ENCODE peak calls at places on chromosomes 13 and 19, in seven cellular contexts. L is IMR-90, V is heart left ventricle, G is fibroblast of lung, J is brain microvascular endothelial cell, Y is endodermal cell, T is suprapubic skin. B is an unnamed sample.

GRCh38 chr19:467554-467953 is 6.7 kb upstream of the SHC2 start:
- DNase-seq in V (no peak), J (no peak), Y (no peak), G (no peak), L (no peak), T (no peak), B (no peak)

GRCh38 chr19:45515081-45515624 is 7.9 kb downstream of the VASP start:
- DNase-seq in T (no peak), Y (no peak), L (no peak), J (no peak), G (no peak), V (peak; percentile 70), B (no peak)

GRCh38 chr13:31978021-31978420 is 53.6 kb upstream of the FRY start:
- DNase-seq in J (no peak), T (no peak), G (no peak), Y (no peak), V (no peak), L (no peak), B (no peak)

GRCh38 chr13:25939961-25940687 is 111.7 kb downstream of the SHISA2 start:
- DNase-seq in Y (no peak), J (no peak), G (no peak), V (no peak), L (no peak), T (no peak), B (no peak)

GRCh38 chr13:114107686-114108081 is 24.7 kb downstream of the RASA3 start:
- DNase-seq in J (peak; percentile 58), Y (peak; percentile 39), V (peak; percentile 67), G (peak; percentile 92), T (peak; percentile 36), L (peak; percentile 91), B (no peak)

GRCh38 chr13:29570058-29570654 is 25.3 kb downstream of the SLC7A1 start:
- DNase-seq in Y (peak; percentile 44), J (no peak), T (no peak), G (no peak), V (no peak), L (no peak), B (no peak)

GRCh38 chr19:16684216-16684615 is 23.3 kb downstream of the TMEM38A start:
- DNase-seq in J (no peak), T (no peak), L (no peak), Y (no peak), G (no peak), V (no peak), B (no peak)

GRCh38 chr13:73740681-73741080 is 393.5 kb downstream of the KLF12 start:
- DNase-seq in J (peak; percentile 12), T (no peak), L (peak; percentile 10), G (no peak), V (no peak), Y (no peak), B (peak; percentile 22)

GRCh38 chr13:60720590-60720989 is 323.6 kb downstream of the TDRD3 start:
- DNase-seq in V (no peak), Y (no peak), T (no peak), L (no peak), G (no peak), J (no peak), B (no peak)

DNA sequence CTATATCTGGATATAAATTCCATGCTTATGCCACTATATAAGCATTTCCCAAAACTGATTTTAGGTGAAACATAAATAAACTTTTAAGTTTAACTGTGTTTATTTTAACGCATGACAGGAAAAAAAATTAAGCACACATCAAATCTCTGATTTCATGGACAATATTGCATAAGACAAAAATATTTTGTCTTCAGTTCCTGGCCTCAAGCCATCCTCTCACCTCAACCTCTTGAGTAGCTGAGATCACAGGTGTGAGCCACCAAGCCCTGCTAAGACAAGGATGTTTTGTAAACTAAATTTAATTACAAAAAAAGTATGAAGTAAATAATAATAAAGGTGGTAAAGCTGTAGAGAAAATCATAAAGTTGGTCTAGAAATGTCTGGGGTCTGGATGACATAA is 734 bp upstream of the CEACAM6 start:
- DNase-seq in J (no peak), T (no peak), L (no peak), V (no peak), G (no peak), Y (no peak), B (no peak)
- H3K27me3 ChIP-seq in J (no peaks in the 10 kb centered on the region), T (peaks cover 23% of the 10 kb centered on the region), L (peaks cover 6% of the 10 kb centered on the region), V (peaks cover 27% of the 10 kb centered on the region), G (no peaks in the 10 kb centered on the region), Y (peaks cover 19% of the 10 kb centered on the region), B (no peaks in the 10 kb centered on the region)

DNA sequence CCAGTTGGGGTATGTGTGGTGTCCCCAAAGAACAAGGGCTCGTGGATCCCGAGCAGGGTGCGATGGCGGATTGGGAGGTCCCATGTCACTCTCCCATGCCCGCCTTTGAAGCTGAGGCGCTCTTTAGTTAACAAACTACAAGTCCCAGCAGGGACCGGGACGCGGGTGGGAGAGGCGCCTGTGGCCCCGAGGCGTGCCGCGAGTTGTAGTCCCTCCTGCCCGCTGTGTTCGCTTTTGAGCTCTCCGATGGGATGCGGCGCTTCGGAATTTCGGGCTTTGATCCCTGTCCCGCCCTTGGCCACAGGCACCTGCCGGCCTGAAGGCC is 10.9 kb downstream of the CYTH2 start:
- DNase-seq in G (peak; percentile 29), J (no peak), L (no peak), Y (no peak), T (no peak), V (peak; percentile 73), B (peak; percentile 73)
- H3K27me3 ChIP-seq in G (no peaks in the 10 kb centered on the region), J (no peaks in the 10 kb centered on the region), L (no peaks in the 10 kb centered on the region), Y (no peaks in the 10 kb centered on the region), T (no peaks in the 10 kb centered on the region), V (no peaks in the 10 kb centered on the region), B (no peaks in the 10 kb centered on the region)

DNA sequence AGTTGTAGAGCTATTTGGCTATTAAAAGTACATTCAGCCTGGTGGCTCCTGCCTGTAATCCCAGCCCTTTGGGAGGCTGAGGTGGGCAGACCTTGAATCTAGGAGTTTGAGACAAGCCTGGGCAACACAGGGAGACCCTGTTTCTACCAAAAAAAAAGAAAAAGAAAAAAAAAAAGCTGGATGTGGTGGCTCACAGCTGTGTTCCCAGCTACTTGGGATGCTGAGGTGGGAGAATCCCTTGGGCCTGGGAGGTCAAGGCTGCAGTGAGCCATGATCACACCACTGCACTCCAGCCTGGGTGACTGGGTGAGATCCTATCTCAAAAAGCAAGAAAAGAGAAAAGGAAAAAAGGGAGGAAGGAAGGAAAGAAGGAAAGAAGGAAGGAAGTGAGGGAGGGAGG is 9.6 kb upstream of the IZUMO2 start:
- DNase-seq in L (no peak), J (no peak), T (no peak), V (no peak), Y (no peak), G (no peak), B (no peak)
- H3K27me3 ChIP-seq in L (no peaks in the 10 kb centered on the region), J (no peaks in the 10 kb centered on the region), T (no peaks in the 10 kb centered on the region), V (no peaks in the 10 kb centered on the region), Y (no peaks in the 10 kb centered on the region), G (no peaks in the 10 kb centered on the region), B (no peaks in the 10 kb centered on the region)

GRCh38 chr13:111066544-111066943 is 48.6 kb upstream of the ARHGEF7 start:
- DNase-seq in J (no peak), L (no peak), T (no peak), Y (no peak), G (no peak), V (peak; percentile 49), B (peak; percentile 89)
- H3K27me3 ChIP-seq in J (no peaks in the 10 kb centered on the region), L (peaks cover 26% of the 10 kb centered on the region), T (peaks cover 5% of the 10 kb centered on the region), Y (peaks cover 18% of the 10 kb centered on the region), G (no peaks in the 10 kb centered on the region), V (peaks cover 5% of the 10 kb centered on the region), B (no peaks in the 10 kb centered on the region)